ENCODE peak calls at places on chromosomes 12 and 14, in five cellular contexts. W, U, A, L and C are unnamed samples.

GRCh38 chr12:52942914-52943207 is 6.1 kb upstream of the KRT18 start:
- DNase-seq in W (no peak), L (no peak), U (no peak), A (no peak), C (no peak)

GRCh38 chr12:121124402-121125109 is 8.1 kb upstream of the P2RX7 start:
- DNase-seq in L (peak), W (no peak), A (peak), U (peak), C (no peak)

GRCh38 chr12:3246253-3246652 is 169.1 kb downstream of the TSPAN9 start:
- DNase-seq in U (no peak), L (peak), W (no peak), A (no peak), C (no peak)

GRCh38 chr12:81573228-81573627 is 185.9 kb downstream of the PPFIA2 start:
- DNase-seq in A (peak), U (no peak), L (peak), W (no peak), C (no peak)

GRCh38 chr12:111451649-111452129 is 46.0 kb downstream of the SH2B3 start:
- DNase-seq in L (peak), W (no peak), A (no peak), U (no peak), C (no peak)

GRCh38 chr12:111467862-111468245 is 62.1 kb downstream of the SH2B3 start:
- DNase-seq in L (no peak), A (no peak), W (no peak), U (no peak), C (no peak)

GRCh38 chr12:123989168-123989567 is 16.2 kb downstream of the ZNF664 start:
- DNase-seq in W (no peak), A (no peak), U (no peak), L (no peak), C (no peak)

GRCh38 chr14:50814161-50814560 is 16.8 kb downstream of the NIN start:
- DNase-seq in L (no peak), W (no peak), A (no peak), U (no peak), C (no peak)

GRCh38 chr12:62288328-62288727 is 28.1 kb downstream of the USP15 start:
- DNase-seq in L (no peak), A (no peak), W (no peak), U (no peak), C (no peak)

GRCh38 chr12:14774074-14774943 is 29.0 kb downstream of the WBP11 start:
- DNase-seq in A (peak), W (peak), U (peak), L (peak), C (peak)

GRCh38 chr12:102958073-102958829 is 777 bp downstream of the ASCL1 start:
- DNase-seq in A (no peak), U (no peak), L (peak), W (peak), C (peak)

GRCh38 chr12:45292486-45293195 is 76.7 kb downstream of the ANO6 start:
- DNase-seq in A (no peak), U (no peak), W (no peak), L (no peak), C (no peak)

GRCh38 chr12:71315328-71315960 is 124.2 kb upstream of the LGR5 start:
- DNase-seq in U (no peak), L (no peak), W (no peak), A (no peak), C (no peak)

GRCh38 chr12:108966378-108967151 is 54.3 kb downstream of the SVOP start:
- DNase-seq in A (no peak), U (peak), L (no peak), W (no peak), C (no peak)

GRCh38 chr14:68789798-68790655 is 2.8 kb downstream of the ZFP36L1 start:
- DNase-seq in U (no peak), L (peak), W (no peak), A (no peak), C (no peak)

GRCh38 chr12:87518508-87518907 is 510.7 kb downstream of the C12orf50 start:
- DNase-seq in W (no peak), A (no peak), U (no peak), L (no peak), C (no peak)

GRCh38 chr14:68939893-68940613 is 39.0 kb downstream of the ACTN1 start:
- DNase-seq in L (no peak), U (peak), W (no peak), A (peak), C (no peak)

GRCh38 chr14:101707285-101707842 is 54.1 kb upstream of the PPP2R5C start:
- DNase-seq in U (peak), L (peak), A (peak), W (peak), C (peak)

GRCh38 chr12:94725375-94726168 is 75.2 kb upstream of the TMCC3 start:
- DNase-seq in A (no peak), U (peak), L (peak), W (peak), C (no peak)

GRCh38 chr14:64971890-64972785 is at the start of gene RAB15:
- DNase-seq in A (no peak), U (peak), L (no peak), W (peak), C (peak)

GRCh38 chr12:4908694-4909396 is 860 bp upstream of the KCNA1 start:
- DNase-seq in A (no peak), L (no peak), U (no peak), W (peak), C (peak)

GRCh38 chr12:27112891-27113290 is 30.5 kb upstream of the C12orf71 start:
- DNase-seq in A (no peak), U (no peak), L (no peak), W (no peak), C (no peak)

GRCh38 chr12:123608192-123608591 is 6.3 kb downstream of the DDX55 start:
- DNase-seq in A (no peak), W (no peak), L (no peak), U (no peak), C (no peak)

GRCh38 chr14:96889091-96889490 is 91.9 kb downstream of the VRK1 start:
- DNase-seq in W (no peak), L (no peak), U (no peak), A (no peak), C (no peak)

GRCh38 chr12:103751600-103751999 is 89.4 kb downstream of the NT5DC3 start:
- DNase-seq in A (no peak), U (no peak), W (no peak), L (no peak), C (no peak)

GRCh38 chr14:60968099-60968498 is 12.8 kb downstream of the TRMT5 start:
- DNase-seq in U (no peak), A (no peak), L (peak), W (no peak), C (no peak)

GRCh38 chr14:102479777-102480176 is 29.8 kb downstream of the ANKRD9 start:
- DNase-seq in A (no peak), W (no peak), L (no peak), U (no peak), C (no peak)

GRCh38 chr14:55588259-55588699 is 8.3 kb downstream of the KTN1 start:
- DNase-seq in U (no peak), A (no peak), W (no peak), L (peak), C (no peak)

GRCh38 chr12:76226397-76226796 is 121.8 kb downstream of the BBS10 start:
- DNase-seq in L (no peak), U (no peak), W (no peak), A (no peak), C (no peak)

GRCh38 chr12:57740656-57741412 is 2.3 kb upstream of the AGAP2 start:
- DNase-seq in W (peak), A (no peak), L (no peak), U (no peak), C (no peak)

GRCh38 chr12:101927042-101927441 is 49.7 kb downstream of the DRAM1 start:
- DNase-seq in L (no peak), A (peak), W (no peak), U (no peak), C (no peak)

GRCh38 chr12:55142896-55143870 is 17.0 kb downstream of the OR9K2 start:
- DNase-seq in W (peak), U (peak), L (peak), A (peak), C (peak)

GRCh38 chr12:94829552-94829951 is 173.9 kb downstream of the NDUFA12 start:
- DNase-seq in A (no peak), L (no peak), W (no peak), U (no peak), C (no peak)

GRCh38 chr14:77314539-77314938 is 6.1 kb downstream of the POMT2 start:
- DNase-seq in A (no peak), U (no peak), L (no peak), W (no peak), C (no peak)

GRCh38 chr12:28065374-28065773 is 92.8 kb upstream of the PTHLH start:
- DNase-seq in L (no peak), U (no peak), W (no peak), A (no peak), C (no peak)

GRCh38 chr14:75096959-75097358 is 27.5 kb downstream of the ZC2HC1C start:
- DNase-seq in L (no peak), W (no peak), U (peak), A (no peak), C (no peak)